ENCODE peak calls at places on chromosome 21, in six cellular contexts. H is right lobe of liver, V is caudate nucleus, D is NCI-H1417, B is AG09319, P is Right ventricle myocardium superior. Z is an unnamed sample.

GRCh38 chr21:17931080-17931479 is 111.9 kb upstream of the C21orf91 start:
- DNase-seq in H (no peak), V (no peak), D (no peak), B (no peak), P (no peak), Z (no peak)

GRCh38 chr21:25881524-25882376 is 147.0 kb downstream of the GABPA start:
- DNase-seq in H (peak), V (peak), D (peak), B (peak), P (peak), Z (peak)

GRCh38 chr21:45004481-45005263 is 64.8 kb downstream of the SLX9 start:
- DNase-seq in H (peak), V (no peak), D (no peak), B (no peak), P (peak), Z (peak)

GRCh38 chr21:17612023-17612564 is 607 bp downstream of the BTG3 start:
- DNase-seq in H (peak), V (no peak), D (peak), B (no peak), P (peak), Z (peak)

GRCh38 chr21:44418876-44419230 is 36.5 kb upstream of the LRRC3 start:
- DNase-seq in H (no peak), V (no peak), D (no peak), B (no peak), P (peak), Z (no peak)

GRCh38 chr21:40272037-40272436 is 404.8 kb downstream of the PCP4 start:
- DNase-seq in H (no peak), V (no peak), D (peak), B (no peak), P (no peak), Z (no peak)

GRCh38 chr21:46599251-46599572 is 5.7 kb downstream of the S100B start:
- DNase-seq in H (no peak), V (no peak), D (peak), B (peak), P (no peak), Z (no peak)

GRCh38 chr21:46368533-46369285 is 44.8 kb downstream of the PCNT start:
- DNase-seq in H (no peak), V (no peak), D (no peak), B (no peak), P (no peak), Z (no peak)

GRCh38 chr21:42887321-42887720 is 5.8 kb upstream of the NDUFV3 start:
- DNase-seq in H (no peak), V (no peak), D (no peak), B (no peak), P (no peak), Z (no peak)

GRCh38 chr21:17925000-17925610 is 105.9 kb upstream of the C21orf91 start:
- DNase-seq in H (no peak), V (no peak), D (peak), B (no peak), P (no peak), Z (no peak)

GRCh38 chr21:42364304-42364865 is 1.9 kb downstream of the TFF1 start:
- DNase-seq in H (no peak), V (no peak), D (no peak), B (no peak), P (no peak), Z (no peak)

GRCh38 chr21:34526618-34527290 is 14.7 kb upstream of the KCNE1 start:
- DNase-seq in H (peak), V (no peak), D (no peak), B (peak), P (peak), Z (peak)

GRCh38 chr21:44482581-44483287 is 27.4 kb downstream of the LRRC3 start:
- DNase-seq in H (peak), V (no peak), D (no peak), B (no peak), P (no peak), Z (no peak)

GRCh38 chr21:28633803-28634572 is 358.7 kb downstream of the LTN1 start:
- DNase-seq in H (no peak), V (no peak), D (no peak), B (no peak), P (peak), Z (no peak)

GRCh38 chr21:36126166-36126565 is 8.7 kb upstream of the CBR3 start:
- DNase-seq in H (no peak), V (no peak), D (no peak), B (no peak), P (no peak), Z (no peak)

GRCh38 chr21:16535100-16535418 is 805.3 kb downstream of the USP25 start:
- DNase-seq in H (peak), V (peak), D (no peak), B (peak), P (peak), Z (peak)

GRCh38 chr21:46667191-46667734 is 31.8 kb downstream of the PRMT2 start:
- DNase-seq in H (no peak), V (no peak), D (peak), B (no peak), P (no peak), Z (no peak)

GRCh38 chr21:42162831-42163510 is 56.0 kb upstream of the ABCG1 start:
- DNase-seq in H (no peak), V (no peak), D (peak), B (no peak), P (no peak), Z (no peak)

GRCh38 chr21:28240586-28240985 is 752.1 kb downstream of the LTN1 start:
- DNase-seq in H (no peak), V (no peak), D (no peak), B (no peak), P (no peak), Z (no peak)

GRCh38 chr21:44951186-44951915 is 11.5 kb downstream of the SLX9 start:
- DNase-seq in H (peak), V (no peak), D (no peak), B (no peak), P (peak), Z (peak)

GRCh38 chr21:21232320-21232719 is 234.1 kb downstream of the NCAM2 start:
- DNase-seq in H (no peak), V (no peak), D (peak), B (peak), P (no peak), Z (no peak)

GRCh38 chr21:32538147-32538792 is 47.1 kb downstream of the TCP10L start:
- DNase-seq in H (no peak), V (no peak), D (no peak), B (no peak), P (no peak), Z (no peak)

GRCh38 chr21:44024895-44025353 is 12.8 kb downstream of the TRAPPC10 start:
- DNase-seq in H (no peak), V (peak), D (no peak), B (peak), P (peak), Z (no peak)

GRCh38 chr21:33286600-33287456 is 20.7 kb downstream of the IL10RB start:
- DNase-seq in H (no peak), V (no peak), D (no peak), B (no peak), P (peak), Z (peak)

GRCh38 chr21:43930848-43931384 is 65.9 kb downstream of the AGPAT3 start:
- DNase-seq in H (peak), V (no peak), D (no peak), B (no peak), P (no peak), Z (no peak)

GRCh38 chr21:42256316-42256715 is 37.4 kb downstream of the ABCG1 start:
- DNase-seq in H (no peak), V (no peak), D (no peak), B (no peak), P (peak), Z (no peak)

GRCh38 chr21:41707231-41707988 is 59.4 kb downstream of the RIPK4 start:
- DNase-seq in H (no peak), V (no peak), D (peak), B (no peak), P (no peak), Z (peak)

GRCh38 chr21:41816583-41817165 is 49.8 kb upstream of the RIPK4 start:
- DNase-seq in H (peak), V (no peak), D (peak), B (no peak), P (peak), Z (no peak)

GRCh38 chr21:17089121-17089520 is 423.7 kb upstream of the CXADR start:
- DNase-seq in H (no peak), V (no peak), D (peak), B (no peak), P (no peak), Z (no peak)

GRCh38 chr21:41754481-41754891 is 12.4 kb downstream of the RIPK4 start:
- DNase-seq in H (no peak), V (no peak), D (no peak), B (no peak), P (peak), Z (no peak)

GRCh38 chr21:31731112-31731801 is 661 bp downstream of the SCAF4 start:
- DNase-seq in H (peak), V (no peak), D (peak), B (no peak), P (peak), Z (peak)

GRCh38 chr21:20875741-20876140 is 122.5 kb upstream of the NCAM2 start:
- DNase-seq in H (no peak), V (no peak), D (peak), B (no peak), P (no peak), Z (peak)

GRCh38 chr21:35811115-35811806 is 249.1 kb downstream of the SETD4 start:
- DNase-seq in H (no peak), V (no peak), D (no peak), B (no peak), P (no peak), Z (peak)

Z was measured in mucosa of descending colon.